ENCODE peak calls at places on chromosome 17, in eight cellular contexts. One of them, this sample, is unnamed.

GRCh38 chr17:77459018-77459755 is 318.4 kb downstream of the SEC14L1 start:
- DNase-seq in RCC 7860: no peak
- DNase-seq in iris pigment epithelial cell: no peak
- DNase-seq in M059J: no peak
- DNase-seq in stimulated activated CD8-positive, alpha-beta memory T cell treated with anti-CD3 and anti-CD28 coated beads, Interleukin-15, amount 100 ng/mL, for 24 hours: no peak
- DNase-seq in bronchial epithelial cell: no peak
- DNase-seq in activated T-helper 1 cell treated with anti-CD3 and anti-CD28 coated beads, Interleukin-2, amount 50 U/mL, for 16 hours: no peak
- DNase-seq in HEK293T: no peak
- DNase-seq in this sample: no peak

GRCh38 chr17:56034120-56034757 is 119.0 kb upstream of the ANKFN1 start:
- DNase-seq in HEK293T: no peak
- DNase-seq in bronchial epithelial cell: no peak
- DNase-seq in iris pigment epithelial cell: no peak
- DNase-seq in RCC 7860: no peak
- DNase-seq in M059J: no peak
- DNase-seq in activated T-helper 1 cell treated with anti-CD3 and anti-CD28 coated beads, Interleukin-2, amount 50 U/mL, for 16 hours: no peak
- DNase-seq in stimulated activated CD8-positive, alpha-beta memory T cell treated with anti-CD3 and anti-CD28 coated beads, Interleukin-15, amount 100 ng/mL, for 24 hours: no peak
- DNase-seq in this sample: no peak

GRCh38 chr17:62765351-62765750 is 42.8 kb downstream of the MARCHF10 start:
- DNase-seq in activated T-helper 1 cell treated with anti-CD3 and anti-CD28 coated beads, Interleukin-2, amount 50 U/mL, for 16 hours: no peak
- DNase-seq in M059J: no peak
- DNase-seq in RCC 7860: no peak
- DNase-seq in stimulated activated CD8-positive, alpha-beta memory T cell treated with anti-CD3 and anti-CD28 coated beads, Interleukin-15, amount 100 ng/mL, for 24 hours: no peak
- DNase-seq in bronchial epithelial cell: no peak
- DNase-seq in HEK293T: no peak
- DNase-seq in iris pigment epithelial cell: no peak
- DNase-seq in this sample: no peak

GRCh38 chr17:49252148-49252682 is 21.6 kb upstream of the PHOSPHO1 start:
- DNase-seq in M059J: peak; percentile 78
- DNase-seq in iris pigment epithelial cell: peak; percentile 66
- DNase-seq in bronchial epithelial cell: no peak
- DNase-seq in HEK293T: no peak
- DNase-seq in activated T-helper 1 cell treated with anti-CD3 and anti-CD28 coated beads, Interleukin-2, amount 50 U/mL, for 16 hours: no peak
- DNase-seq in stimulated activated CD8-positive, alpha-beta memory T cell treated with anti-CD3 and anti-CD28 coated beads, Interleukin-15, amount 100 ng/mL, for 24 hours: no peak
- DNase-seq in RCC 7860: no peak
- DNase-seq in this sample: peak; percentile 43

GRCh38 chr17:58381124-58381838 is 29.3 kb upstream of the SUPT4H1 start:
- DNase-seq in stimulated activated CD8-positive, alpha-beta memory T cell treated with anti-CD3 and anti-CD28 coated beads, Interleukin-15, amount 100 ng/mL, for 24 hours: no peak
- DNase-seq in activated T-helper 1 cell treated with anti-CD3 and anti-CD28 coated beads, Interleukin-2, amount 50 U/mL, for 16 hours: no peak
- DNase-seq in RCC 7860: no peak
- DNase-seq in M059J: peak; percentile 30
- DNase-seq in HEK293T: no peak
- DNase-seq in bronchial epithelial cell: no peak
- DNase-seq in iris pigment epithelial cell: no peak
- DNase-seq in this sample: no peak

GRCh38 chr17:45248132-45248936 is 13.6 kb downstream of the SPATA32 start:
- DNase-seq in activated T-helper 1 cell treated with anti-CD3 and anti-CD28 coated beads, Interleukin-2, amount 50 U/mL, for 16 hours: peak; percentile 73
- DNase-seq in M059J: peak; percentile 50
- DNase-seq in HEK293T: peak; percentile 42
- DNase-seq in stimulated activated CD8-positive, alpha-beta memory T cell treated with anti-CD3 and anti-CD28 coated beads, Interleukin-15, amount 100 ng/mL, for 24 hours: no peak
- DNase-seq in iris pigment epithelial cell: no peak
- DNase-seq in RCC 7860: no peak
- DNase-seq in bronchial epithelial cell: peak; percentile 68
- DNase-seq in this sample: no peak

GRCh38 chr17:9444687-9445086 is 130.9 kb downstream of the STX8 start:
- DNase-seq in RCC 7860: no peak
- DNase-seq in iris pigment epithelial cell: no peak
- DNase-seq in HEK293T: no peak
- DNase-seq in stimulated activated CD8-positive, alpha-beta memory T cell treated with anti-CD3 and anti-CD28 coated beads, Interleukin-15, amount 100 ng/mL, for 24 hours: no peak
- DNase-seq in activated T-helper 1 cell treated with anti-CD3 and anti-CD28 coated beads, Interleukin-2, amount 50 U/mL, for 16 hours: no peak
- DNase-seq in bronchial epithelial cell: no peak
- DNase-seq in M059J: no peak
- DNase-seq in this sample: no peak

GRCh38 chr17:1649844-1650409 is at the start of gene RILP:
- DNase-seq in M059J: peak; percentile 79
- DNase-seq in RCC 7860: peak; percentile 21
- DNase-seq in HEK293T: no peak
- DNase-seq in activated T-helper 1 cell treated with anti-CD3 and anti-CD28 coated beads, Interleukin-2, amount 50 U/mL, for 16 hours: no peak
- DNase-seq in iris pigment epithelial cell: peak; percentile 35
- DNase-seq in stimulated activated CD8-positive, alpha-beta memory T cell treated with anti-CD3 and anti-CD28 coated beads, Interleukin-15, amount 100 ng/mL, for 24 hours: no peak
- DNase-seq in bronchial epithelial cell: peak; percentile 64
- DNase-seq in this sample: peak; percentile 69

GRCh38 chr17:40111221-40112128 is 10.3 kb upstream of the MSL1 start:
- DNase-seq in M059J: peak; percentile 94
- DNase-seq in activated T-helper 1 cell treated with anti-CD3 and anti-CD28 coated beads, Interleukin-2, amount 50 U/mL, for 16 hours: no peak
- DNase-seq in RCC 7860: peak; percentile 96
- DNase-seq in HEK293T: peak; percentile 75
- DNase-seq in iris pigment epithelial cell: peak; percentile 88
- DNase-seq in bronchial epithelial cell: peak; percentile 77
- DNase-seq in stimulated activated CD8-positive, alpha-beta memory T cell treated with anti-CD3 and anti-CD28 coated beads, Interleukin-15, amount 100 ng/mL, for 24 hours: no peak
- DNase-seq in this sample: peak; percentile 95

GRCh38 chr17:10762037-10762436 is 32.2 kb upstream of the TMEM220 start:
- DNase-seq in activated T-helper 1 cell treated with anti-CD3 and anti-CD28 coated beads, Interleukin-2, amount 50 U/mL, for 16 hours: no peak
- DNase-seq in bronchial epithelial cell: no peak
- DNase-seq in stimulated activated CD8-positive, alpha-beta memory T cell treated with anti-CD3 and anti-CD28 coated beads, Interleukin-15, amount 100 ng/mL, for 24 hours: no peak
- DNase-seq in M059J: no peak
- DNase-seq in RCC 7860: no peak
- DNase-seq in HEK293T: no peak
- DNase-seq in iris pigment epithelial cell: no peak
- DNase-seq in this sample: no peak

GRCh38 chr17:6241381-6241780 is 171.2 kb downstream of the WSCD1 start:
- DNase-seq in activated T-helper 1 cell treated with anti-CD3 and anti-CD28 coated beads, Interleukin-2, amount 50 U/mL, for 16 hours: no peak
- DNase-seq in stimulated activated CD8-positive, alpha-beta memory T cell treated with anti-CD3 and anti-CD28 coated beads, Interleukin-15, amount 100 ng/mL, for 24 hours: no peak
- DNase-seq in HEK293T: no peak
- DNase-seq in RCC 7860: no peak
- DNase-seq in M059J: no peak
- DNase-seq in iris pigment epithelial cell: no peak
- DNase-seq in bronchial epithelial cell: peak; percentile 25
- DNase-seq in this sample: no peak

GRCh38 chr17:27158390-27158789 is 135.5 kb upstream of the WSB1 start:
- DNase-seq in stimulated activated CD8-positive, alpha-beta memory T cell treated with anti-CD3 and anti-CD28 coated beads, Interleukin-15, amount 100 ng/mL, for 24 hours: no peak
- DNase-seq in iris pigment epithelial cell: no peak
- DNase-seq in HEK293T: no peak
- DNase-seq in M059J: peak; percentile 5
- DNase-seq in bronchial epithelial cell: no peak
- DNase-seq in activated T-helper 1 cell treated with anti-CD3 and anti-CD28 coated beads, Interleukin-2, amount 50 U/mL, for 16 hours: no peak
- DNase-seq in RCC 7860: no peak
- DNase-seq in this sample: no peak

GRCh38 chr17:29004081-29004692 is 1.6 kb downstream of the SEZ6 start:
- DNase-seq in stimulated activated CD8-positive, alpha-beta memory T cell treated with anti-CD3 and anti-CD28 coated beads, Interleukin-15, amount 100 ng/mL, for 24 hours: no peak
- DNase-seq in M059J: peak; percentile 39
- DNase-seq in activated T-helper 1 cell treated with anti-CD3 and anti-CD28 coated beads, Interleukin-2, amount 50 U/mL, for 16 hours: no peak
- DNase-seq in RCC 7860: no peak
- DNase-seq in HEK293T: no peak
- DNase-seq in iris pigment epithelial cell: peak; percentile 31
- DNase-seq in bronchial epithelial cell: no peak
- DNase-seq in this sample: no peak